ENCODE peak calls at places on chromosomes 7 and 10, in four cellular contexts. O, H, Q and J are unnamed samples.

GRCh38 chr10:126014309-126014708 is 117.9 kb downstream of the FANK1 start:
- DNase-seq in O (no peak), H (no peak), Q (no peak), J (no peak)

GRCh38 chr7:28347462-28347861 is 64.9 kb upstream of the CREB5 start:
- DNase-seq in O (no peak), Q (no peak), H (no peak), J (no peak)

GRCh38 chr7:132464740-132465139 is 111.5 kb downstream of the PLXNA4 start:
- DNase-seq in O (no peak), Q (no peak), H (no peak), J (no peak)

GRCh38 chr10:57786331-57786730 is 481.4 kb downstream of the IPMK start:
- DNase-seq in H (no peak), Q (no peak), O (no peak), J (no peak)

GRCh38 chr10:131577178-131577555 is 265.6 kb upstream of the TCERG1L start:
- DNase-seq in O (no peak), H (no peak), Q (no peak), J (no peak)

GRCh38 chr10:100232101-100232500 is 2.7 kb upstream of the CHUK start:
- DNase-seq in Q (no peak), O (no peak), H (no peak), J (no peak)

GRCh38 chr7:40527723-40528122 is 392.9 kb downstream of the SUGCT start:
- DNase-seq in O (no peak), Q (no peak), H (no peak), J (no peak)

GRCh38 chr10:15739437-15739970 is 19.8 kb upstream of the ITGA8 start:
- DNase-seq in H (no peak), Q (no peak), O (no peak), J (no peak)

GRCh38 chr10:133213641-133214467 is 16.2 kb upstream of the UTF1 start:
- DNase-seq in H (no peak), O (no peak), Q (no peak), J (no peak)

GRCh38 chr10:55242544-55242943 is 441.5 kb upstream of the PCDH15 start:
- DNase-seq in Q (no peak), O (no peak), H (no peak), J (no peak)

GRCh38 chr7:131186816-131187215 is 140.9 kb upstream of the MKLN1 start:
- DNase-seq in O (no peak), Q (no peak), H (no peak), J (no peak)

GRCh38 chr10:5321273-5321672 is 43.5 kb upstream of the UCN3 start:
- DNase-seq in Q (no peak), O (no peak), H (no peak), J (no peak)
- TF ChIP-seq HMGXB4 in Q (no peak), O (no peak), H (no peak), J (no peak)

DNA sequence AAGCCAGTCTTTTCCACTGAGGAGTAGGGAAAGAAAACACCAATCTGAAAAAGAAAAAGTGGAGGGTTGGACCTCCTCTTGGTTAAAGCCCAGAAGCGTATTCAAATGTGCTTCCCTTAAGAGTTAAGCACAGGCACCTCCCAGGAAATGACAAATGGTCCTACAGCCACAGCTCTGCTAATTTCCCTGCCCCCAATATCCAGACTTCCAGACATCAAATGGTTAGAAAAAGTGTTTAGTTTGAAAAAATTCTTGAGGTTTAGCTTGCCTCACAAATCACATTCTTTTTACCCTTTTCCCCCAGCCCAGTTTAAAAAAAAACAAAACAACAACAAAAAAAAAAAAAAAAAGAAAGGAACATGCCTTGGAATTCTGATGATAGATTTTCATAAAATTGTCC is 19.0 kb upstream of the COL1A2 start:
- DNase-seq in Q (no peak), H (no peak), O (no peak), J (no peak)
- TF ChIP-seq HMGXB4 in Q (no peak), H (no peak), O (no peak), J (no peak)

GRCh38 chr7:30921951-30922401 is 10.3 kb downstream of the AQP1 start:
- DNase-seq in O (no peak), Q (no peak), H (peak; percentile 4), J (no peak)

GRCh38 chr7:30922596-30922995 is 10.9 kb downstream of the AQP1 start:
- DNase-seq in Q (no peak), O (no peak), H (peak; percentile 4), J (no peak)

GRCh38 chr7:30920021-30920583 is 8.4 kb downstream of the AQP1 start:
- DNase-seq in O (no peak), Q (no peak), H (peak; percentile 5), J (no peak)

GRCh38 chr7:30920584-30921539 is 9.2 kb downstream of the AQP1 start:
- DNase-seq in O (no peak), Q (no peak), H (peak; percentile 2), J (peak; percentile 67)

GRCh38 chr7:30921540-30921930 is 9.9 kb downstream of the AQP1 start:
- DNase-seq in Q (no peak), H (peak; percentile 5), O (no peak), J (no peak)
- TF ChIP-seq HMGXB4 in Q (no peak), H (no peak), O (no peak), J (no peak)

GRCh38 chr7:157575181-157575580 is 238.4 kb downstream of the DNAJB6 start:
- DNase-seq in H (no peak), O (no peak), Q (no peak), J (no peak)

GRCh38 chr7:157575777-157576176 is 239.0 kb downstream of the DNAJB6 start:
- DNase-seq in O (no peak), H (no peak), Q (no peak), J (no peak)

GRCh38 chr7:157577061-157577460 is 240.3 kb downstream of the DNAJB6 start:
- DNase-seq in O (no peak), Q (no peak), H (no peak), J (no peak)

GRCh38 chr7:157577796-157578339 is 241.1 kb downstream of the DNAJB6 start:
- DNase-seq in O (no peak), Q (no peak), H (peak; percentile 6), J (no peak)

GRCh38 chr7:157576415-157576814 is 239.6 kb downstream of the DNAJB6 start:
- DNase-seq in O (no peak), H (peak; percentile 13), Q (no peak), J (peak; percentile 17)
- TF ChIP-seq HMGXB4 in O (no peak), H (no peak), Q (no peak), J (no peak)